ENCODE peak calls at places on chromosome 16, in four cellular contexts. One of them, this sample, is unnamed.
A peak's percentile ranks its signal among the peaks of the same experiment; 100 is the strongest.

GRCh38 chr16:50266337-50267091 is at the start of gene ADCY7:
- DNase-seq in H1: no peak
- DNase-seq in K562: peak; percentile 91
- DNase-seq in GM12878: no peak
- DNase-seq in this sample: no peak

GRCh38 chr16:14529010-14529669 is 100.9 kb downstream of the PARN start:
- DNase-seq in H1: peak; percentile 64
- DNase-seq in K562: peak; percentile 93
- DNase-seq in GM12878: peak; percentile 81
- DNase-seq in this sample: peak; percentile 94

GRCh38 chr16:65154321-65154720 is 32.5 kb upstream of the CDH11 start:
- DNase-seq in H1: peak; percentile 59
- DNase-seq in K562: no peak
- DNase-seq in GM12878: no peak
- DNase-seq in this sample: no peak

GRCh38 chr16:10314811-10315210 is 71.0 kb upstream of the ATF7IP2 start:
- DNase-seq in H1: no peak
- DNase-seq in K562: peak; percentile 42
- DNase-seq in GM12878: no peak
- DNase-seq in this sample: peak; percentile 65

GRCh38 chr16:78396046-78396445 is 296.6 kb downstream of the WWOX start:
- DNase-seq in H1: no peak
- DNase-seq in K562: peak; percentile 11
- DNase-seq in GM12878: no peak
- DNase-seq in this sample: no peak

GRCh38 chr16:49473773-49474172 is 100.2 kb downstream of the C16orf78 start:
- DNase-seq in H1: no peak
- DNase-seq in K562: no peak
- DNase-seq in GM12878: no peak
- DNase-seq in this sample: no peak

GRCh38 chr16:48535369-48535787 is 74.6 kb downstream of the N4BP1 start:
- DNase-seq in H1: no peak
- DNase-seq in K562: no peak
- DNase-seq in GM12878: no peak
- DNase-seq in this sample: no peak

GRCh38 chr16:4918790-4919210 is 18.1 kb downstream of the PPL start:
- DNase-seq in H1: no peak
- DNase-seq in K562: no peak
- DNase-seq in GM12878: no peak
- DNase-seq in this sample: no peak

GRCh38 chr16:75265911-75266701 is 14.7 kb upstream of the BCAR1 start:
- DNase-seq in H1: no peak
- DNase-seq in K562: peak; percentile 85
- DNase-seq in GM12878: no peak
- DNase-seq in this sample: peak; percentile 84

GRCh38 chr16:57739756-57740422 is 4.3 kb downstream of the KATNB1 start:
- DNase-seq in H1: no peak
- DNase-seq in K562: no peak
- DNase-seq in GM12878: no peak
- DNase-seq in this sample: no peak

GRCh38 chr16:51922476-51922875 is 624.5 kb downstream of the TOX3 start:
- DNase-seq in H1: no peak
- DNase-seq in K562: no peak
- DNase-seq in GM12878: no peak
- DNase-seq in this sample: no peak

GRCh38 chr16:73232555-73233422 is 184.9 kb upstream of the ZFHX3 start:
- DNase-seq in H1: peak; percentile 10
- DNase-seq in K562: peak; percentile 5
- DNase-seq in GM12878: no peak
- DNase-seq in this sample: peak; percentile 74

GRCh38 chr16:57305159-57305811 is 20.8 kb upstream of the PLLP start:
- DNase-seq in H1: no peak
- DNase-seq in K562: no peak
- DNase-seq in GM12878: no peak
- DNase-seq in this sample: peak; percentile 65

GRCh38 chr16:16144416-16144815 is 78.9 kb downstream of the ABCC6 start:
- DNase-seq in H1: no peak
- DNase-seq in K562: no peak
- DNase-seq in GM12878: no peak
- DNase-seq in this sample: no peak

GRCh38 chr16:78684655-78685400 is 585.4 kb downstream of the WWOX start:
- DNase-seq in H1: no peak
- DNase-seq in K562: no peak
- DNase-seq in GM12878: no peak
- DNase-seq in this sample: no peak

GRCh38 chr16:17827313-17827712 is 356.6 kb upstream of the XYLT1 start:
- DNase-seq in H1: no peak
- DNase-seq in K562: no peak
- DNase-seq in GM12878: no peak
- DNase-seq in this sample: no peak
- TF ChIP-seq CBX5 in H1: no peak
- TF ChIP-seq CBX5 in K562: no peak
- TF ChIP-seq CBX5 in GM12878: no peak
- TF ChIP-seq CBX5 in this sample: no peak

GRCh38 chr16:85555549-85556455 is 57.3 kb upstream of the GSE1 start:
- DNase-seq in H1: no peak
- DNase-seq in K562: no peak
- DNase-seq in GM12878: no peak
- DNase-seq in this sample: peak; percentile 55

GRCh38 chr16:85557083-85557975 is 55.8 kb upstream of the GSE1 start:
- DNase-seq in H1: no peak
- DNase-seq in K562: peak; percentile 93
- DNase-seq in GM12878: no peak
- DNase-seq in this sample: peak; percentile 75

GRCh38 chr16:85560932-85561247 is 52.2 kb upstream of the GSE1 start:
- DNase-seq in H1: no peak
- DNase-seq in K562: no peak
- DNase-seq in GM12878: no peak
- DNase-seq in this sample: no peak

GRCh38 chr16:85556456-85557082 is 56.6 kb upstream of the GSE1 start:
- DNase-seq in H1: no peak
- DNase-seq in K562: peak; percentile 84
- DNase-seq in GM12878: no peak
- DNase-seq in this sample: no peak

GRCh38 chr16:85557976-85558589 is 55.0 kb upstream of the GSE1 start:
- DNase-seq in H1: no peak
- DNase-seq in K562: peak; percentile 58
- DNase-seq in GM12878: no peak
- DNase-seq in this sample: no peak
- TF ChIP-seq CBX5 in H1: no peak
- TF ChIP-seq CBX5 in K562: no peak
- TF ChIP-seq CBX5 in GM12878: no peak
- TF ChIP-seq CBX5 in this sample: no peak

DNA sequence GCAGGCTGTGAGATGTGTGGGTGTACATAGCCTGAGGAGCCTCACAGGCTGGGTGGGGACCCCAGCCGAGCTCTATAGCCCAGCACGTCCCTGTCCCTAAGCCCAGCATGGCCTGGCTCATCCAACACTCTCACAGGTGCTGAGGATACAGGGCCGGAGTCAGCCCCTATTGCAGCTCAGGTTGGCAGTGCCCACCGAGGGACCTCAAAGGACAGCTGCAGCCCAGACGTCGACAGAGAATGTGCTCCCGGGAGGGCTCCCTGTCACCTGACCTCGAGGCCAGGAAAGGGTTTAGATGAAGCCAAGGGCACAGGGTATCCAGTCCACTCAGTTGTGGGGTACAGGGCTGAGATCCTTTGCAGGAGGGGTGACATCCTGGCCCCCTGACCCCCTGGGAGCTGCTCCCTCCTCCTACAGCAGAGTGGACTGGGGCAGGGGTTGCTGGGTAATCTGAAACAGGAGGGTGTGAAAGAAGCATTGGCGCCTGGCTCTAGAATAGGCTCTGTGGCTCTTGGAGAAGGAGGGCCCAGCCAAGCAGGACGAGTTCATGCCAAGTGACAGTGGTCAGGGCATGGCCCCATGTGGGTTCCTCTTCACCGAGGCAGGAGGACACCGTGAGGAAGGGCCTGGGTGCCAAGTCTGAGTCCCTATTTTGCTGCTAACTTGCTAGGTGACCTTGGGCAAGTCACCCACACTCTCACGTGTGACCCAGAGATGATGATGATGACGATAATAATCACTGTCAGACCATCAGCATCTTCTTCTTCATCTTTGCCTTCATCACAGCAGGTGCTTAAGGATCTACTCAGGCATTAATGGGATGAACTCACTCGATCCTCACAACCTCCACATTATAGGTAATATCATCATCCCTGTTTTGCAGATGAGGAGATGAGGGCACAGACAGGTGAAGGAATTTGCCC is 68.0 kb downstream of the RMI2 start:
- DNase-seq in H1: no peak
- DNase-seq in K562: no peak
- DNase-seq in GM12878: no peak
- DNase-seq in this sample: no peak
- TF ChIP-seq CBX5 in H1: no peak
- TF ChIP-seq CBX5 in K562: no peak
- TF ChIP-seq CBX5 in GM12878: no peak
- TF ChIP-seq CBX5 in this sample: no peak

GRCh38 chr16:89599451-89599858 is 14.0 kb upstream of the DPEP1 start:
- DNase-seq in H1: peak; percentile 61
- DNase-seq in K562: peak; percentile 81
- DNase-seq in GM12878: no peak
- DNase-seq in this sample: peak; percentile 69
- TF ChIP-seq CBX5 in H1: no peak
- TF ChIP-seq CBX5 in K562: no peak
- TF ChIP-seq CBX5 in GM12878: no peak
- TF ChIP-seq CBX5 in this sample: no peak

GRCh38 chr16:76955629-76956028 is 235.4 kb upstream of the MON1B start:
- DNase-seq in H1: no peak
- DNase-seq in K562: no peak
- DNase-seq in GM12878: no peak
- DNase-seq in this sample: no peak
- TF ChIP-seq CBX5 in H1: no peak
- TF ChIP-seq CBX5 in K562: no peak
- TF ChIP-seq CBX5 in GM12878: no peak
- TF ChIP-seq CBX5 in this sample: no peak

DNA sequence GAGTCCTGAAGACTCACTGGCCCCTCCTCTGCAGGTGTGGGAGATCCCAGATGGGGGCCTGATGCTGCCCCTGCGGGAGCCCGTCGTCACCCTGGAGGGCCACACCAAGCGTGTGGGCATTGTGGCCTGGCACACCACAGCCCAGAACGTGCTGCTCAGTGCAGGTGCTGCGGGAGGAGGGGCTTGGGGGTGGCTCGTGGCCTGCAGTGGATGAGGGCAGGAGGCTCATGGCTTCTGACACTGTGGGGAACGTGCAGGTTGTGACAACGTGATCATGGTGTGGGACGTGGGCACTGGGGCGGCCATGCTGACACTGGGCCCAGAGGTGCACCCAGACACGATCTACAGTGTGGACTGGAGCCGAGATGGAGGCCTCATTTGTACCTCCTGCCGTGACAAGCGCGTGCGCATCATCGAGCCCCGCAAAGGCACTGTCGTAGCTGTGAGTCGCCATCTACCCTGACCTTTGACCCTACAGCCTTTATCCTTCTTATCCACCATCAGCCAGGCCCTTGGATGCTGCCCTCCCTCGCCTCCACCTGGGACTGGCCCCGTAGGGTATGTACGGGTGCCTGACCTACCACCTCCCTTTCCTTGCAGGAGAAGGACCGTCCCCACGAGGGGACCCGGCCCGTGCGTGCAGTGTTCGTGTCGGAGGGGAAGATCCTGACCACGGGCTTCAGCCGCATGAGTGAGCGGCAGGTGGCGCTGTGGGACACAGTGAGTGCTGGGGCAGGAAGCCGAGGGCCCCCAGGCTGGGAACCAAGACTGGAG is 3.6 kb downstream of the CORO1A start:
- DNase-seq in H1: no peak
- DNase-seq in K562: peak; percentile 88
- DNase-seq in GM12878: peak; percentile 36
- DNase-seq in this sample: peak; percentile 41
- TF ChIP-seq CBX5 in H1: no peak
- TF ChIP-seq CBX5 in K562: no peak
- TF ChIP-seq CBX5 in GM12878: no peak
- TF ChIP-seq CBX5 in this sample: no peak

This sample was measured in HepG2.